ENCODE peak calls at places on chromosome 21, in five cellular contexts. One of them, this sample, is unnamed.

GRCh38 chr21:44039828-44040227 is 27.7 kb downstream of the TRAPPC10 start:
- DNase-seq in T-helper 9 cell: no peak
- DNase-seq in NCI-H510A treated with DMSO at 0.1 percent for 48 hours: no peak
- DNase-seq in cerebellar cortex: no peak
- DNase-seq in dorsolateral prefrontal cortex: no peak
- DNase-seq in this sample: no peak

GRCh38 chr21:42623684-42624083 is 29.7 kb upstream of the PDE9A start:
- DNase-seq in cerebellar cortex: no peak
- DNase-seq in T-helper 9 cell: no peak
- DNase-seq in NCI-H510A treated with DMSO at 0.1 percent for 48 hours: no peak
- DNase-seq in dorsolateral prefrontal cortex: no peak
- DNase-seq in this sample: no peak

GRCh38 chr21:31334648-31335121 is 9.4 kb downstream of the TIAM1 start:
- DNase-seq in T-helper 9 cell: no peak
- DNase-seq in dorsolateral prefrontal cortex: no peak
- DNase-seq in NCI-H510A treated with DMSO at 0.1 percent for 48 hours: peak; percentile 19
- DNase-seq in cerebellar cortex: peak; percentile 98
- DNase-seq in this sample: no peak

GRCh38 chr21:46097826-46098286 is at the start of gene COL6A2:
- DNase-seq in T-helper 9 cell: peak; percentile 30
- DNase-seq in dorsolateral prefrontal cortex: no peak
- DNase-seq in cerebellar cortex: peak; percentile 5
- DNase-seq in NCI-H510A treated with DMSO at 0.1 percent for 48 hours: no peak
- DNase-seq in this sample: no peak

GRCh38 chr21:26961704-26962103 is 5.2 kb downstream of the ADAMTS5 start:
- DNase-seq in cerebellar cortex: no peak
- DNase-seq in dorsolateral prefrontal cortex: no peak
- DNase-seq in T-helper 9 cell: no peak
- DNase-seq in NCI-H510A treated with DMSO at 0.1 percent for 48 hours: no peak
- DNase-seq in this sample: peak; percentile 22

GRCh38 chr21:45873418-45873817 is 108.2 kb upstream of the COL6A1 start:
- DNase-seq in NCI-H510A treated with DMSO at 0.1 percent for 48 hours: no peak
- DNase-seq in dorsolateral prefrontal cortex: no peak
- DNase-seq in T-helper 9 cell: no peak
- DNase-seq in cerebellar cortex: no peak
- DNase-seq in this sample: no peak

GRCh38 chr21:44874497-44875331 is 1.2 kb upstream of the PTTG1IP start:
- DNase-seq in NCI-H510A treated with DMSO at 0.1 percent for 48 hours: no peak
- DNase-seq in T-helper 9 cell: no peak
- DNase-seq in dorsolateral prefrontal cortex: peak; percentile 20
- DNase-seq in cerebellar cortex: no peak
- DNase-seq in this sample: no peak

GRCh38 chr21:39022035-39022900 is 161.0 kb downstream of the PSMG1 start:
- DNase-seq in dorsolateral prefrontal cortex: no peak
- DNase-seq in NCI-H510A treated with DMSO at 0.1 percent for 48 hours: peak; percentile 96
- DNase-seq in T-helper 9 cell: no peak
- DNase-seq in cerebellar cortex: no peak
- DNase-seq in this sample: no peak

GRCh38 chr21:41377715-41378114 is 15.9 kb downstream of the MX2 start:
- DNase-seq in dorsolateral prefrontal cortex: no peak
- DNase-seq in NCI-H510A treated with DMSO at 0.1 percent for 48 hours: no peak
- DNase-seq in cerebellar cortex: no peak
- DNase-seq in T-helper 9 cell: no peak
- DNase-seq in this sample: no peak

GRCh38 chr21:46150073-46150472 is 5.3 kb downstream of the FTCD start:
- DNase-seq in dorsolateral prefrontal cortex: no peak
- DNase-seq in T-helper 9 cell: no peak
- DNase-seq in NCI-H510A treated with DMSO at 0.1 percent for 48 hours: no peak
- DNase-seq in cerebellar cortex: no peak
- DNase-seq in this sample: no peak

GRCh38 chr21:38441153-38441552 is 57.1 kb downstream of the ERG start:
- DNase-seq in cerebellar cortex: no peak
- DNase-seq in dorsolateral prefrontal cortex: no peak
- DNase-seq in T-helper 9 cell: no peak
- DNase-seq in NCI-H510A treated with DMSO at 0.1 percent for 48 hours: no peak
- DNase-seq in this sample: no peak

GRCh38 chr21:46409641-46410406 is 48.9 kb upstream of the DIP2A start:
- DNase-seq in T-helper 9 cell: no peak
- DNase-seq in dorsolateral prefrontal cortex: no peak
- DNase-seq in cerebellar cortex: no peak
- DNase-seq in NCI-H510A treated with DMSO at 0.1 percent for 48 hours: no peak
- DNase-seq in this sample: no peak

GRCh38 chr21:45416619-45417018 is 11.7 kb downstream of the COL18A1 start:
- DNase-seq in NCI-H510A treated with DMSO at 0.1 percent for 48 hours: no peak
- DNase-seq in T-helper 9 cell: no peak
- DNase-seq in dorsolateral prefrontal cortex: no peak
- DNase-seq in cerebellar cortex: no peak
- DNase-seq in this sample: no peak

GRCh38 chr21:45363921-45364463 is 41.0 kb upstream of the COL18A1 start:
- DNase-seq in dorsolateral prefrontal cortex: peak; percentile 78
- DNase-seq in T-helper 9 cell: no peak
- DNase-seq in cerebellar cortex: peak; percentile 58
- DNase-seq in NCI-H510A treated with DMSO at 0.1 percent for 48 hours: no peak
- DNase-seq in this sample: peak; percentile 60

GRCh38 chr21:38942617-38943245 is 137.0 kb downstream of the ETS2 start:
- DNase-seq in cerebellar cortex: no peak
- DNase-seq in dorsolateral prefrontal cortex: peak; percentile 27
- DNase-seq in T-helper 9 cell: no peak
- DNase-seq in NCI-H510A treated with DMSO at 0.1 percent for 48 hours: peak; percentile 98
- DNase-seq in this sample: peak; percentile 71

GRCh38 chr21:34073749-34074282 is 438 bp downstream of the MRPS6 start:
- DNase-seq in cerebellar cortex: no peak
- DNase-seq in T-helper 9 cell: peak; percentile 38
- DNase-seq in dorsolateral prefrontal cortex: peak; percentile 33
- DNase-seq in NCI-H510A treated with DMSO at 0.1 percent for 48 hours: no peak
- DNase-seq in this sample: peak; percentile 40

GRCh38 chr21:33206771-33207290 is 22.9 kb upstream of the IFNAR2 start:
- DNase-seq in cerebellar cortex: no peak
- DNase-seq in dorsolateral prefrontal cortex: no peak
- DNase-seq in NCI-H510A treated with DMSO at 0.1 percent for 48 hours: no peak
- DNase-seq in T-helper 9 cell: no peak
- DNase-seq in this sample: no peak

GRCh38 chr21:45330075-45330781 is 42.5 kb upstream of the POFUT2 start:
- DNase-seq in NCI-H510A treated with DMSO at 0.1 percent for 48 hours: no peak
- DNase-seq in cerebellar cortex: peak; percentile 52
- DNase-seq in dorsolateral prefrontal cortex: no peak
- DNase-seq in T-helper 9 cell: no peak
- DNase-seq in this sample: no peak

This sample was measured in head of caudate nucleus.